ENCODE peak calls at places on chromosomes 7 and 10, in five cellular contexts. I is effector memory CD8-positive, alpha-beta T cell; J is NCI-H1092 treated with DMSO at 0.1 percent for 48 hours; Y is ureter; T is body of pancreas. L is an unnamed sample.
A peak's percentile ranks its signal among the peaks of the same experiment; 100 is the strongest.

GRCh38 chr10:25641576-25641975 is 292.5 kb upstream of the MYO3A start:
- DNase-seq in I (no peak), J (no peak), Y (no peak), T (no peak), L (no peak)

GRCh38 chr7:134954197-134955082 is 31.9 kb upstream of the AGBL3 start:
- DNase-seq in I (no peak), J (peak; percentile 61), Y (no peak), T (no peak), L (no peak)

GRCh38 chr7:34747842-34748241 is 89.8 kb downstream of the NPSR1 start:
- DNase-seq in I (no peak), J (peak; percentile 98), Y (no peak), T (peak; percentile 60), L (no peak)

GRCh38 chr7:115789901-115790300 is 240.7 kb downstream of the TFEC start:
- DNase-seq in I (no peak), J (no peak), Y (no peak), T (no peak), L (no peak)

GRCh38 chr10:67779455-67780205 is 58.4 kb downstream of the DNAJC12 start:
- DNase-seq in I (peak; percentile 68), J (peak; percentile 60), Y (peak; percentile 73), T (peak; percentile 79), L (peak; percentile 57)

GRCh38 chr7:91182819-91183405 is 81.3 kb upstream of the FZD1 start:
- DNase-seq in I (no peak), J (peak; percentile 40), Y (no peak), T (no peak), L (peak; percentile 76)

GRCh38 chr10:107579970-107580369 is 415.5 kb upstream of the SORCS1 start:
- DNase-seq in I (no peak), J (no peak), Y (no peak), T (no peak), L (no peak)

GRCh38 chr10:97999066-97999908 is 31.1 kb downstream of the CRTAC1 start:
- DNase-seq in I (no peak), J (no peak), Y (no peak), T (no peak), L (no peak)

GRCh38 chr10:34723746-34724145 is 91.3 kb downstream of the PARD3 start:
- DNase-seq in I (no peak), J (peak; percentile 49), Y (peak; percentile 52), T (peak; percentile 45), L (peak; percentile 67)

GRCh38 chr7:141275350-141275749 is 201.5 kb downstream of the TMEM178B start:
- DNase-seq in I (no peak), J (no peak), Y (no peak), T (no peak), L (no peak)

GRCh38 chr7:27184342-27185012 is 555 bp downstream of the HOXA11 start:
- DNase-seq in I (no peak), J (no peak), Y (peak; percentile 49), T (peak; percentile 28), L (no peak)

GRCh38 chr7:46468753-46469356 is 547.8 kb upstream of the IGFBP3 start:
- DNase-seq in I (no peak), J (no peak), Y (no peak), T (no peak), L (no peak)

GRCh38 chr7:30422922-30423321 is 55.7 kb downstream of the NOD1 start:
- DNase-seq in I (no peak), J (no peak), Y (no peak), T (no peak), L (no peak)

GRCh38 chr10:99924451-99924850 is 85.3 kb downstream of the DNMBP start:
- DNase-seq in I (no peak), J (no peak), Y (no peak), T (no peak), L (no peak)

GRCh38 chr7:137423321-137423720 is 79.8 kb upstream of the PTN start:
- DNase-seq in I (no peak), J (no peak), Y (no peak), T (no peak), L (peak; percentile 32)

GRCh38 chr10:126147866-126148578 is 240.3 kb downstream of the ADAM12 start:
- DNase-seq in I (no peak), J (no peak), Y (no peak), T (no peak), L (peak; percentile 41)

GRCh38 chr10:104128214-104128613 is 6.2 kb downstream of the SFR1 start:
- DNase-seq in I (no peak), J (no peak), Y (no peak), T (no peak), L (no peak)

GRCh38 chr10:37390901-37391300 is 265.5 kb downstream of the ANKRD30A start:
- DNase-seq in I (no peak), J (no peak), Y (no peak), T (no peak), L (no peak)

GRCh38 chr10:329361-330099 is 194.3 kb downstream of the ZMYND11 start:
- DNase-seq in I (no peak), J (peak; percentile 36), Y (peak; percentile 90), T (peak; percentile 93), L (peak; percentile 92)

GRCh38 chr7:42611961-42612360 is 299.9 kb downstream of the C7orf25 start:
- DNase-seq in I (no peak), J (no peak), Y (no peak), T (no peak), L (no peak)

GRCh38 chr10:117710181-117710798 is 167.7 kb downstream of the EMX2 start:
- DNase-seq in I (no peak), J (no peak), Y (no peak), T (no peak), L (no peak)

GRCh38 chr10:123995461-123996131 is 97.8 kb downstream of the CHST15 start:
- DNase-seq in I (no peak), J (peak; percentile 28), Y (peak; percentile 44), T (peak; percentile 37), L (peak; percentile 73)

GRCh38 chr7:330554-331230 is 40.7 kb downstream of the FOXL3 start:
- DNase-seq in I (no peak), J (no peak), Y (no peak), T (no peak), L (no peak)

GRCh38 chr7:135536160-135536559 is 21.6 kb upstream of the NUP205 start:
- DNase-seq in I (no peak), J (no peak), Y (no peak), T (no peak), L (no peak)

GRCh38 chr7:55299273-55299967 is 65.7 kb upstream of the LANCL2 start:
- DNase-seq in I (no peak), J (no peak), Y (no peak), T (no peak), L (no peak)

GRCh38 chr10:99698504-99699080 is 33.3 kb downstream of the COX15 start:
- DNase-seq in I (no peak), J (no peak), Y (no peak), T (peak; percentile 55), L (no peak)

GRCh38 chr10:8449909-8450308 is 395.4 kb downstream of the GATA3 start:
- DNase-seq in I (no peak), J (no peak), Y (no peak), T (no peak), L (no peak)

GRCh38 chr10:123642293-123642692 is 23.9 kb upstream of the GPR26 start:
- DNase-seq in I (no peak), J (no peak), Y (peak; percentile 25), T (no peak), L (no peak)

GRCh38 chr7:79452032-79452494 is 1.4 kb downstream of the MAGI2 start:
- DNase-seq in I (no peak), J (peak; percentile 31), Y (peak; percentile 88), T (peak; percentile 78), L (peak; percentile 93)

L was measured in hepatic stellate cell.